ENCODE peak calls at places on chromosomes 1 and 21, in eight cellular contexts. One of them, this sample, is unnamed.

GRCh38 chr1:25199876-25200620 is 32.3 kb downstream of the SYF2 start:
- DNase-seq in activated T-helper 9 cell treated with anti-CD3 and anti-CD28 coated beads, Interleukin-2, amount 50 U/mL, for 16 hours: no peak
- DNase-seq in HEK293T: no peak
- DNase-seq in GM13977: no peak
- DNase-seq in COR-L47: no peak
- DNase-seq in A549: no peak
- DNase-seq in activated T-cell treated with anti-CD3 and anti-CD28 coated beads, Interleukin-2, amount 50 U/mL, for 4 hours: no peak
- DNase-seq in activated naive CD4-positive, alpha-beta T cell treated with Interleukin-2 at 50 U/mL for 16 hours: no peak
- DNase-seq in this sample: no peak

GRCh38 chr1:92989253-92989652 is 28.0 kb upstream of the DIPK1A start:
- DNase-seq in activated T-helper 9 cell treated with anti-CD3 and anti-CD28 coated beads, Interleukin-2, amount 50 U/mL, for 16 hours: no peak
- DNase-seq in HEK293T: no peak
- DNase-seq in GM13977: no peak
- DNase-seq in COR-L47: no peak
- DNase-seq in A549: no peak
- DNase-seq in activated T-cell treated with anti-CD3 and anti-CD28 coated beads, Interleukin-2, amount 50 U/mL, for 4 hours: no peak
- DNase-seq in activated naive CD4-positive, alpha-beta T cell treated with Interleukin-2 at 50 U/mL for 16 hours: no peak
- DNase-seq in this sample: no peak

GRCh38 chr1:185526318-185527307 is 207.6 kb upstream of the HMCN1 start:
- DNase-seq in activated T-helper 9 cell treated with anti-CD3 and anti-CD28 coated beads, Interleukin-2, amount 50 U/mL, for 16 hours: no peak
- DNase-seq in HEK293T: no peak
- DNase-seq in GM13977: peak
- DNase-seq in COR-L47: no peak
- DNase-seq in A549: no peak
- DNase-seq in activated T-cell treated with anti-CD3 and anti-CD28 coated beads, Interleukin-2, amount 50 U/mL, for 4 hours: no peak
- DNase-seq in activated naive CD4-positive, alpha-beta T cell treated with Interleukin-2 at 50 U/mL for 16 hours: no peak
- DNase-seq in this sample: no peak

GRCh38 chr1:203871114-203871875 is 9.9 kb downstream of the SNRPE start:
- DNase-seq in activated T-helper 9 cell treated with anti-CD3 and anti-CD28 coated beads, Interleukin-2, amount 50 U/mL, for 16 hours: no peak
- DNase-seq in HEK293T: peak
- DNase-seq in GM13977: peak
- DNase-seq in COR-L47: peak
- DNase-seq in A549: peak
- DNase-seq in activated T-cell treated with anti-CD3 and anti-CD28 coated beads, Interleukin-2, amount 50 U/mL, for 4 hours: no peak
- DNase-seq in activated naive CD4-positive, alpha-beta T cell treated with Interleukin-2 at 50 U/mL for 16 hours: no peak
- DNase-seq in this sample: peak

GRCh38 chr1:32466761-32467160 is 1.9 kb downstream of the ZBTB8B start:
- DNase-seq in activated T-helper 9 cell treated with anti-CD3 and anti-CD28 coated beads, Interleukin-2, amount 50 U/mL, for 16 hours: no peak
- DNase-seq in HEK293T: no peak
- DNase-seq in GM13977: no peak
- DNase-seq in COR-L47: no peak
- DNase-seq in A549: no peak
- DNase-seq in activated T-cell treated with anti-CD3 and anti-CD28 coated beads, Interleukin-2, amount 50 U/mL, for 4 hours: no peak
- DNase-seq in activated naive CD4-positive, alpha-beta T cell treated with Interleukin-2 at 50 U/mL for 16 hours: no peak
- DNase-seq in this sample: no peak

GRCh38 chr1:84936116-84936810 is 43.3 kb upstream of the LPAR3 start:
- DNase-seq in activated T-helper 9 cell treated with anti-CD3 and anti-CD28 coated beads, Interleukin-2, amount 50 U/mL, for 16 hours: no peak
- DNase-seq in HEK293T: peak
- DNase-seq in GM13977: peak
- DNase-seq in COR-L47: peak
- DNase-seq in A549: peak
- DNase-seq in activated T-cell treated with anti-CD3 and anti-CD28 coated beads, Interleukin-2, amount 50 U/mL, for 4 hours: peak
- DNase-seq in activated naive CD4-positive, alpha-beta T cell treated with Interleukin-2 at 50 U/mL for 16 hours: peak
- DNase-seq in this sample: peak

GRCh38 chr1:247906504-247907047 is 11.2 kb downstream of the OR2W3 start:
- DNase-seq in activated T-helper 9 cell treated with anti-CD3 and anti-CD28 coated beads, Interleukin-2, amount 50 U/mL, for 16 hours: no peak
- DNase-seq in HEK293T: no peak
- DNase-seq in GM13977: no peak
- DNase-seq in COR-L47: no peak
- DNase-seq in A549: no peak
- DNase-seq in activated T-cell treated with anti-CD3 and anti-CD28 coated beads, Interleukin-2, amount 50 U/mL, for 4 hours: no peak
- DNase-seq in activated naive CD4-positive, alpha-beta T cell treated with Interleukin-2 at 50 U/mL for 16 hours: no peak
- DNase-seq in this sample: peak

GRCh38 chr1:43836267-43836951 is 97.2 kb upstream of the ARTN start:
- DNase-seq in activated T-helper 9 cell treated with anti-CD3 and anti-CD28 coated beads, Interleukin-2, amount 50 U/mL, for 16 hours: peak
- DNase-seq in HEK293T: peak
- DNase-seq in GM13977: peak
- DNase-seq in COR-L47: peak
- DNase-seq in A549: no peak
- DNase-seq in activated T-cell treated with anti-CD3 and anti-CD28 coated beads, Interleukin-2, amount 50 U/mL, for 4 hours: peak
- DNase-seq in activated naive CD4-positive, alpha-beta T cell treated with Interleukin-2 at 50 U/mL for 16 hours: peak
- DNase-seq in this sample: peak

GRCh38 chr1:203629509-203630082 is 3.0 kb downstream of the ATP2B4 start:
- DNase-seq in activated T-helper 9 cell treated with anti-CD3 and anti-CD28 coated beads, Interleukin-2, amount 50 U/mL, for 16 hours: peak
- DNase-seq in HEK293T: no peak
- DNase-seq in GM13977: no peak
- DNase-seq in COR-L47: no peak
- DNase-seq in A549: no peak
- DNase-seq in activated T-cell treated with anti-CD3 and anti-CD28 coated beads, Interleukin-2, amount 50 U/mL, for 4 hours: peak
- DNase-seq in activated naive CD4-positive, alpha-beta T cell treated with Interleukin-2 at 50 U/mL for 16 hours: peak
- DNase-seq in this sample: no peak

GRCh38 chr21:31185663-31186062 is 147.4 kb upstream of the KRTAP19-8 start:
- DNase-seq in activated T-helper 9 cell treated with anti-CD3 and anti-CD28 coated beads, Interleukin-2, amount 50 U/mL, for 16 hours: no peak
- DNase-seq in HEK293T: no peak
- DNase-seq in GM13977: no peak
- DNase-seq in COR-L47: no peak
- DNase-seq in A549: no peak
- DNase-seq in activated T-cell treated with anti-CD3 and anti-CD28 coated beads, Interleukin-2, amount 50 U/mL, for 4 hours: no peak
- DNase-seq in activated naive CD4-positive, alpha-beta T cell treated with Interleukin-2 at 50 U/mL for 16 hours: no peak
- DNase-seq in this sample: no peak

GRCh38 chr1:47709302-47710074 is 271.6 kb downstream of the FOXD2 start:
- DNase-seq in activated T-helper 9 cell treated with anti-CD3 and anti-CD28 coated beads, Interleukin-2, amount 50 U/mL, for 16 hours: no peak
- DNase-seq in HEK293T: peak
- DNase-seq in GM13977: peak
- DNase-seq in COR-L47: peak
- DNase-seq in A549: peak
- DNase-seq in activated T-cell treated with anti-CD3 and anti-CD28 coated beads, Interleukin-2, amount 50 U/mL, for 4 hours: no peak
- DNase-seq in activated naive CD4-positive, alpha-beta T cell treated with Interleukin-2 at 50 U/mL for 16 hours: no peak
- DNase-seq in this sample: no peak

GRCh38 chr21:46667735-46668380 is 32.4 kb downstream of the PRMT2 start:
- DNase-seq in activated T-helper 9 cell treated with anti-CD3 and anti-CD28 coated beads, Interleukin-2, amount 50 U/mL, for 16 hours: no peak
- DNase-seq in HEK293T: peak
- DNase-seq in GM13977: peak
- DNase-seq in COR-L47: peak
- DNase-seq in A549: no peak
- DNase-seq in activated T-cell treated with anti-CD3 and anti-CD28 coated beads, Interleukin-2, amount 50 U/mL, for 4 hours: no peak
- DNase-seq in activated naive CD4-positive, alpha-beta T cell treated with Interleukin-2 at 50 U/mL for 16 hours: no peak
- DNase-seq in this sample: peak

GRCh38 chr1:210262897-210263272 is 30.3 kb downstream of the SERTAD4 start:
- DNase-seq in activated T-helper 9 cell treated with anti-CD3 and anti-CD28 coated beads, Interleukin-2, amount 50 U/mL, for 16 hours: no peak
- DNase-seq in HEK293T: no peak
- DNase-seq in GM13977: no peak
- DNase-seq in COR-L47: no peak
- DNase-seq in A549: no peak
- DNase-seq in activated T-cell treated with anti-CD3 and anti-CD28 coated beads, Interleukin-2, amount 50 U/mL, for 4 hours: no peak
- DNase-seq in activated naive CD4-positive, alpha-beta T cell treated with Interleukin-2 at 50 U/mL for 16 hours: no peak
- DNase-seq in this sample: no peak

GRCh38 chr1:205391386-205391785 is 30.5 kb downstream of the LEMD1 start:
- DNase-seq in activated T-helper 9 cell treated with anti-CD3 and anti-CD28 coated beads, Interleukin-2, amount 50 U/mL, for 16 hours: no peak
- DNase-seq in HEK293T: no peak
- DNase-seq in GM13977: no peak
- DNase-seq in COR-L47: no peak
- DNase-seq in A549: no peak
- DNase-seq in activated T-cell treated with anti-CD3 and anti-CD28 coated beads, Interleukin-2, amount 50 U/mL, for 4 hours: no peak
- DNase-seq in activated naive CD4-positive, alpha-beta T cell treated with Interleukin-2 at 50 U/mL for 16 hours: no peak
- DNase-seq in this sample: no peak

GRCh38 chr1:156992215-156992614 is 53.3 kb downstream of the ARHGEF11 start:
- DNase-seq in activated T-helper 9 cell treated with anti-CD3 and anti-CD28 coated beads, Interleukin-2, amount 50 U/mL, for 16 hours: no peak
- DNase-seq in HEK293T: no peak
- DNase-seq in GM13977: no peak
- DNase-seq in COR-L47: no peak
- DNase-seq in A549: no peak
- DNase-seq in activated T-cell treated with anti-CD3 and anti-CD28 coated beads, Interleukin-2, amount 50 U/mL, for 4 hours: no peak
- DNase-seq in activated naive CD4-positive, alpha-beta T cell treated with Interleukin-2 at 50 U/mL for 16 hours: no peak
- DNase-seq in this sample: no peak

GRCh38 chr1:245537992-245538391 is 383.2 kb downstream of the KIF26B start:
- DNase-seq in activated T-helper 9 cell treated with anti-CD3 and anti-CD28 coated beads, Interleukin-2, amount 50 U/mL, for 16 hours: no peak
- DNase-seq in HEK293T: no peak
- DNase-seq in GM13977: no peak
- DNase-seq in COR-L47: no peak
- DNase-seq in A549: no peak
- DNase-seq in activated T-cell treated with anti-CD3 and anti-CD28 coated beads, Interleukin-2, amount 50 U/mL, for 4 hours: no peak
- DNase-seq in activated naive CD4-positive, alpha-beta T cell treated with Interleukin-2 at 50 U/mL for 16 hours: no peak
- DNase-seq in this sample: no peak